ENCODE peak calls at places on chromosomes 1 and 21, in six cellular contexts. J is K562, F is sigmoid colon, W is HCT116, V is prostate gland, G is Panc1. M is an unnamed sample. For H3K4me1, the result is how much of the 10 kb centered on the place peaks cover.

GRCh38 chr1:33601751-33602150 is 129.3 kb downstream of the ZSCAN20 start:
- DNase-seq in J (no peak), F (no peak), W (no peak), V (no peak), G (no peak), M (no peak)

GRCh38 chr1:160538985-160539651 is 16.1 kb upstream of the SLAMF6 start:
- DNase-seq in J (no peak), F (no peak), W (no peak), V (no peak), G (no peak), M (no peak)

GRCh38 chr1:156661932-156662587 is 15.1 kb downstream of the NES start:
- DNase-seq in J (no peak), F (no peak), W (no peak), V (no peak), G (no peak), M (peak)

GRCh38 chr1:28775121-28775942 is 36.6 kb upstream of the OPRD1 start:
- DNase-seq in J (peak), F (peak), W (no peak), V (peak), G (no peak), M (peak)

GRCh38 chr21:34603710-34604057 is 11.2 kb downstream of the RCAN1 start:
- DNase-seq in J (no peak), F (no peak), W (no peak), V (no peak), G (no peak), M (no peak)

GRCh38 chr1:52142220-52143153 is 598 bp downstream of the ZFYVE9 start:
- DNase-seq in J (peak), F (peak), W (no peak), V (peak), G (no peak), M (no peak)

GRCh38 chr21:14567557-14568279 is 21.6 kb upstream of the SAMSN1 start:
- DNase-seq in J (no peak), F (peak), W (no peak), V (no peak), G (no peak), M (no peak)

GRCh38 chr1:115251856-115252255 is 86.2 kb downstream of the NGF start:
- DNase-seq in J (no peak), F (no peak), W (no peak), V (no peak), G (no peak), M (no peak)

GRCh38 chr1:181075727-181076350 is 12.7 kb upstream of the IER5 start:
- DNase-seq in J (no peak), F (no peak), W (no peak), V (no peak), G (no peak), M (no peak)

GRCh38 chr1:209825591-209826433 is 2.0 kb upstream of the UTP25 start:
- DNase-seq in J (peak), F (no peak), W (no peak), V (peak), G (no peak), M (no peak)

GRCh38 chr21:16535100-16535418 is 805.3 kb downstream of the USP25 start:
- DNase-seq in J (no peak), F (peak), W (no peak), V (peak), G (no peak), M (peak)

GRCh38 chr1:47174621-47175020 is 15.2 kb downstream of the PDZK1IP1 start:
- DNase-seq in J (no peak), F (no peak), W (no peak), V (no peak), G (no peak), M (no peak)

GRCh38 chr1:228740991-228741390 is 5.7 kb downstream of the RHOU start:
- DNase-seq in J (no peak), F (no peak), W (no peak), V (no peak), G (no peak), M (no peak)

GRCh38 chr1:9440261-9440660 is 99.0 kb upstream of the SLC25A33 start:
- DNase-seq in J (no peak), F (no peak), W (no peak), V (no peak), G (no peak), M (no peak)

GRCh38 chr1:117371436-117372151 is 4.3 kb downstream of the MAN1A2 start:
- DNase-seq in J (no peak), F (no peak), W (no peak), V (no peak), G (no peak), M (no peak)

GRCh38 chr1:42996384-42996991 is 37.8 kb upstream of the SLC2A1 start:
- DNase-seq in J (no peak), F (no peak), W (no peak), V (peak), G (no peak), M (no peak)

GRCh38 chr1:2148691-2149090 is 45.9 kb downstream of the FAAP20 start:
- DNase-seq in J (no peak), F (no peak), W (no peak), V (no peak), G (no peak), M (no peak)

GRCh38 chr1:8822383-8823294 is 5.2 kb upstream of the RERE start:
- DNase-seq in J (peak), F (no peak), W (peak), V (no peak), G (no peak), M (no peak)

GRCh38 chr21:25961042-25961441 is 209.5 kb downstream of the APP start:
- DNase-seq in J (no peak), F (no peak), W (no peak), V (no peak), G (no peak), M (no peak)

GRCh38 chr1:26291433-26291832 is 11.5 kb downstream of the SH3BGRL3 start:
- DNase-seq in J (no peak), F (no peak), W (no peak), V (no peak), G (no peak), M (no peak)

GRCh38 chr1:204348722-204349121 is 11.0 kb downstream of the PLEKHA6 start:
- DNase-seq in J (peak), F (peak), W (no peak), V (no peak), G (no peak), M (no peak)

GRCh38 chr1:91876751-91877573 is 9.0 kb downstream of the TGFBR3 start:
- DNase-seq in J (no peak), F (no peak), W (no peak), V (no peak), G (no peak), M (no peak)

GRCh38 chr1:212665241-212666115 is 34.2 kb downstream of the BATF3 start:
- DNase-seq in J (peak), F (peak), W (peak), V (peak), G (peak), M (peak)
- TF ChIP-seq POLR2AphosphoS5 in J (no peak), F (peak), W (peak), V (peak), G (no peak), M (no peak)

GRCh38 chr1:234478481-234479309 is at the start of gene TARBP1:
- DNase-seq in J (peak), F (peak), W (peak), V (peak), G (no peak), M (peak)
- H3K4me1 ChIP-seq in J (under half), F (under half), W (under half), V (under half), G (under half), M (under half)

GRCh38 chr1:207031632-207032258 is 811 bp downstream of the C1orf116 start:
- DNase-seq in J (no peak), F (no peak), W (no peak), V (peak), G (no peak), M (no peak)
- TF ChIP-seq POLR2AphosphoS5 in J (no peak), F (no peak), W (no peak), V (peak), G (no peak), M (no peak)

DNA sequence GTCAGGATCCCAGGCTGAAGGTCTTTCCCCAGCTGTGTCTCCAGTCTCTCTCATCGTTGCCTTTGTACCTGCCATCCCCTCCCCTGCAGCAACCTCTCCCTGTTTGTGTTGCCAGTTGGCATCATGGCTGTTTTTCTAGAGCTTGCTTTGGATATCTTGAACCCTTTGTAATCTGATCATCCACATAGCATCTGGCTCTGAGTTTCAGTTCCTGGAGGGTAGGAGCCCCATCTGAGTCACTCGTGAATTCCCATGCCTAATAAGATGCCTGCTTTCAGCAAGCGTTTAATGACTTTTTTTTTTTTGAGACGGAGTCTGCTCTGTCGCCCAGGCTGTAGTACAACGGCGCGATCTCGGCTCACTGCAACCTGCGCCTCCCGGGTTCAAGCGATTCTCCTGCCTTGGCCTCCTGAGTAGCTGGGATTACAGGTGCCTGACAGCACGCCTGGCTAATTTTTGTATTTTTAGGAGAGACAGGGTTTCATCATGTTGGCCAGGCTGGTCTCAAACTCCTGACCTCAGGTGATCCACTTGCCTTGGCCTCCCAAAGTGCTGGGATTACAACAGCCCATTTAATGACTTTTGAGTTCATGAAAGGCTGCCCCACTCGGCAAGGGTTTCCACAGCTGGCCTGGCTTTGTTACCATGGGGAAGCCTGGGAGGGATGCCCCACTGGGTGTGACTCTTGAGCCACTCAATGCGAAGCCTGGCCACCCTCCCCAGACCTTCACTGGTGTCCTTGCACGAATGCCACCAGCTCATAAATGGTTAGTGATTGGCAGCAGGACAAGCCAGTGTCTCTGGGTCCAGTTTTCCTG is 11.9 kb downstream of the ALPL start:
- DNase-seq in J (no peak), F (no peak), W (no peak), V (no peak), G (no peak), M (no peak)
- H3K4me1 ChIP-seq in J (under half), F (under half), W (under half), V (under half), G (under half), M (under half)